ENCODE peak calls at places on chromosomes 1 and 21, in four cellular contexts. J, W, F and I are unnamed samples.

GRCh38 chr1:108719654-108720435 is 7.1 kb downstream of the FNDC7 start:
- DNase-seq in F (no peak), J (no peak), W (no peak), I (no peak)

GRCh38 chr1:245197911-245198379 is 43.2 kb downstream of the KIF26B start:
- DNase-seq in F (no peak), W (no peak), J (no peak), I (peak; percentile 83)

GRCh38 chr1:54800899-54801759 is at the start of gene TTC22:
- DNase-seq in J (peak; percentile 27), F (peak; percentile 6), W (no peak), I (no peak)

GRCh38 chr1:219415915-219416314 is 197.0 kb downstream of the ZC3H11B start:
- DNase-seq in F (no peak), W (no peak), J (no peak), I (no peak)

GRCh38 chr1:178093150-178093957 is 550 bp upstream of the RASAL2 start:
- DNase-seq in W (no peak), F (peak; percentile 98), J (peak; percentile 93), I (peak; percentile 98)

GRCh38 chr1:171911506-171911905 is 70.2 kb downstream of the DNM3 start:
- DNase-seq in W (no peak), J (no peak), F (no peak), I (peak; percentile 22)

GRCh38 chr1:53644909-53645689 is 93.9 kb downstream of the GLIS1 start:
- DNase-seq in W (no peak), J (no peak), F (no peak), I (peak; percentile 6)

GRCh38 chr1:37764888-37765441 is at the start of gene EPHA10:
- DNase-seq in W (no peak), F (no peak), J (no peak), I (no peak)

GRCh38 chr1:235087906-235088305 is 40.7 kb downstream of the TOMM20 start:
- DNase-seq in F (no peak), W (no peak), J (no peak), I (no peak)

GRCh38 chr1:166915941-166916340 is 39.9 kb upstream of the TADA1 start:
- DNase-seq in F (no peak), W (no peak), J (no peak), I (no peak)

GRCh38 chr1:85366391-85366790 is 90.0 kb upstream of the BCL10 start:
- DNase-seq in F (no peak), J (no peak), W (no peak), I (no peak)

GRCh38 chr1:83990734-83991133 is 8.2 kb downstream of the TTLL7 start:
- DNase-seq in J (no peak), W (no peak), F (no peak), I (no peak)

GRCh38 chr1:63668298-63668697 is 75.1 kb downstream of the PGM1 start:
- DNase-seq in W (no peak), J (no peak), F (no peak), I (no peak)

GRCh38 chr1:72827285-72827684 is 544.9 kb upstream of the NEGR1 start:
- DNase-seq in J (no peak), W (no peak), F (no peak), I (no peak)

GRCh38 chr21:34818663-34819158 is 149.9 kb downstream of the CLIC6 start:
- DNase-seq in J (no peak), F (no peak), W (no peak), I (no peak)

GRCh38 chr1:231603598-231604275 is 22.9 kb upstream of the DISC1 start:
- DNase-seq in W (no peak), F (peak; percentile 79), J (no peak), I (peak; percentile 65)

GRCh38 chr1:245091818-245092637 is 62.8 kb upstream of the KIF26B start:
- DNase-seq in W (no peak), F (no peak), J (peak; percentile 16), I (peak; percentile 94)

GRCh38 chr1:244893836-244894235 is 29.5 kb upstream of the HNRNPU start:
- DNase-seq in W (no peak), J (no peak), F (no peak), I (no peak)

GRCh38 chr21:34008618-34009017 is 64.8 kb upstream of the MRPS6 start:
- DNase-seq in W (no peak), J (no peak), F (no peak), I (no peak)

GRCh38 chr1:184553845-184554244 is 167.0 kb downstream of the C1orf21 start:
- DNase-seq in J (no peak), F (no peak), W (no peak), I (no peak)

GRCh38 chr1:155126494-155127104 is 1.1 kb upstream of the EFNA1 start:
- DNase-seq in W (no peak), F (no peak), J (no peak), I (peak; percentile 35)

GRCh38 chr1:101683561-101683960 is 313.2 kb downstream of the OLFM3 start:
- DNase-seq in J (no peak), F (no peak), W (no peak), I (no peak)

GRCh38 chr1:10598088-10598712 is 123.5 kb downstream of the PEX14 start:
- DNase-seq in W (no peak), F (no peak), J (no peak), I (no peak)

GRCh38 chr1:117567435-117567834 is 38.4 kb upstream of the TENT5C start:
- DNase-seq in J (no peak), W (peak; percentile 61), F (no peak), I (no peak)

GRCh38 chr1:183454377-183454776 is 17.9 kb upstream of the SMG7 start:
- DNase-seq in W (no peak), F (no peak), J (no peak), I (no peak)

GRCh38 chr1:214665606-214666110 is 62.7 kb downstream of the CENPF start:
- DNase-seq in W (no peak), J (no peak), F (no peak), I (no peak)

DNA sequence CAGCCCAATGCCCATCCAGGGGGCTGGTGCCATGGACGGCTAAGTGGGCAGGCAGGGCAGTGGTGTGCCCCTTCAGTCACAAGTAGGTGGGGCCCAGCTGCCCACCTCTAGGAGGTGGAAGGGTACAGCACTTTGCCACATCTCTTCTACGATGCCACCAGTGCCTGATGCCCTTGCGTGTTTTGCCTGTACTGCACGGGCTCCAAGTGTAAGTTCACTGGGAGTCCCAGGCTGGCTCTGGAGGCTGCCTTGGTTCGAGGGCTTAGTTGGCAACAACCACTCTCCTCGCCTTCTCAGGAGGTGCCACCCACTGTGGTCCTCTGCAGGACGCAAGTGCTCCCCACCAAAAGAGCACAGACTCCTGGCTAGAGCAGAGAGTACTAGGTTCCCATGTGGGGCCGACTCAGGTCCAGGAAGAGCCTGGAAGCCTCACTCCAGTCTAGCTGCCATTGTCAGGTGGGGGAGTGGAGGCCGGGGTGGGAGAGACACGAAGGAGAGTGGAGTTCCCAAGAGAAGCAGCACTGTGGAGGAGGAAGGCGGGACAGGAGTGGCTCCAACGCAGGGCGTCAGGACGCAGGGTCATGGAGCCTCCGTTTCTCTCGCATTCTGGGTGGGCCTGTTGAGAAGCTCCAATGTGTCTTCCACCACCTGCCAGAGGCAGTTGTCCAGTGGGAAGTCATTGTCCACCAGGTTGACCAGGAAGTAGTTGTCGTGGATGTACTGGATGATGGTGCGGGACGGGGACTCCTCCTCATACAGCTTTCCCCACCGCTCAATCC is 15.5 kb downstream of the MTHFR start:
- DNase-seq in W (no peak), F (no peak), J (no peak), I (no peak)
- H3K4me3 ChIP-seq in W (no peak overlapping the region), F (no peak overlapping the region), J (peak overlapping the region; percentile 41), I (no peak overlapping the region)

DNA sequence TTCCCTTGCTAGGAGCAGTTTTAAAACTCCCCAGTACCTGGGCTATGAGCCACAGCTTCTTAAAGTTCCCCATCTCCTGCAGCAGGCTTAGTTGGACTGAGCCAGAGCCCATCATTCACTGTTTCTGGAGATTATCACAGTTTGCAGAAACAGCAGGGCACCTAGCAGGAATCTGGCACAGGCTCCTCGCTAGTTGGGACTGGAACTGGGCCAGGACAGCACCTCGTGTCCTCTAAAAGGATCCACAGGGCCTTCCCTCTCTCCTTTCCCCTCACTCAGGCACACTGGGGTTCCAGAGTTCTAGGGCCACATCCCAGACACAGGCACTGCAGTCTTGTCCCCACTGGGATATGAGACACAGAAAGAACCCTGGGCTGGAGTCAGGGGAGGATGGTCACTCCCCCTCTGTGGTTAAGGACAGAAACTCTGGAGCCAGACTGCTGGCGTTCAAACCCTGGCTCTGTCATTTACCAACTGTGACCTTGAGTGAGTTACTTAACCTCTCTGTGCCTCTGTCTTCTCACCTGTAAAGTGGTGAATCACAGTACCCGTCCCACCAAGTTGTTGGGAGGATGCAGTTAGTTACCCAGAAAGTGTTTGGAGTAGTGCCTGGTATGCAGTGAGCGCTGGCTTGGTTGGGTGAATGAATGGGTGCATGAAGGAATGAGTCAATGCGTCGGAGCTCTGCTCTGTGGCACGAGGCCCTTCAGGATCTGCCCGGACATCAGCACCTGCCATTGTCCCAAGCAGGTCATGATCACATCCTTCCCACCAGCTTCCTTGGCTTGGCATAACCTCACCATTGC is 18.8 kb upstream of the ECE1 start:
- DNase-seq in J (no peak), F (no peak), W (no peak), I (no peak)
- H3K4me1 ChIP-seq in J (no peaks in the 10 kb centered on the region), F (no peaks in the 10 kb centered on the region), W (peaks cover 90% of the 10 kb centered on the region), I (peaks cover 30% of the 10 kb centered on the region)

DNA sequence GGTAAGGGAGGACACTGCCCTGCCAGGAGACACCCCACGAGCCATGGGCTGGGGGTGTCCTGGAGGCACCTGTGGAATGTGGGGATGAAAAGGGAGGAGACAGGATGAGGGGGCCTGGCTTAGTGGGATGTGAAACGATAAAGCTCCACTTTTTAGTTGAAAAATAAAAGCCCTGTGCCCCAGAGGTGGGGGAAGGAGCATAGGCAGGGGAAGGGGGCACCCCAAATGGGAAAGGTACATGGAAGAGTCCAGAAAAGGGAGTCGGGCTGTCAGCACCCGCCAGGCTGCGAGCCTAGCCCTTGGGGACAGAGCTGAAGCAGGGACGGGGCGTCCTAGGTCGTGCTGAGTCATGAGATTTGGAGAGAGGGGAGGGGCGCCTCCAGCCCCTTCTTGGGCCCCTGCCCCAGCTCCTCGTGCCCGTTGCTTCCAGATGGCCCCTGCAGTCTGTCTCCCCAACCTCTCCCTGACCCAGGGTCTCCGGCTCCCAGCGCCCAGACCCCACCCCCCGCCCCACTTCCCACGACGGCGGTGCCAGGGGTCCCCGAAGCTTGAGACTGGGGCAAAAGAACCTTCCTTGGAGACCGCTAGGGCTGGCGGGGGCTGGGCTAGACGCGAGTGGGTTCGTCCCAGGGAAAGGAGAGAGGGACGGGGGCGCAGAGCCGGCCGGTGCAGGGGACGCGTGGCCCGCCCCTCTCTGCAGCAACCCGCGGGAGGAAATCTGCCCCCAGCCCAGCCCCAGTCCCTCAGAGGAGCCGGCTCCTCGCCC is 795 bp downstream of the SYT2 start:
- DNase-seq in J (no peak), W (no peak), F (no peak), I (no peak)
- H3K4me3 ChIP-seq in J (peak overlapping the region; percentile 60), W (peak overlapping the region; percentile 27), F (peak overlapping the region; percentile 39), I (peak overlapping the region; percentile 35)

DNA sequence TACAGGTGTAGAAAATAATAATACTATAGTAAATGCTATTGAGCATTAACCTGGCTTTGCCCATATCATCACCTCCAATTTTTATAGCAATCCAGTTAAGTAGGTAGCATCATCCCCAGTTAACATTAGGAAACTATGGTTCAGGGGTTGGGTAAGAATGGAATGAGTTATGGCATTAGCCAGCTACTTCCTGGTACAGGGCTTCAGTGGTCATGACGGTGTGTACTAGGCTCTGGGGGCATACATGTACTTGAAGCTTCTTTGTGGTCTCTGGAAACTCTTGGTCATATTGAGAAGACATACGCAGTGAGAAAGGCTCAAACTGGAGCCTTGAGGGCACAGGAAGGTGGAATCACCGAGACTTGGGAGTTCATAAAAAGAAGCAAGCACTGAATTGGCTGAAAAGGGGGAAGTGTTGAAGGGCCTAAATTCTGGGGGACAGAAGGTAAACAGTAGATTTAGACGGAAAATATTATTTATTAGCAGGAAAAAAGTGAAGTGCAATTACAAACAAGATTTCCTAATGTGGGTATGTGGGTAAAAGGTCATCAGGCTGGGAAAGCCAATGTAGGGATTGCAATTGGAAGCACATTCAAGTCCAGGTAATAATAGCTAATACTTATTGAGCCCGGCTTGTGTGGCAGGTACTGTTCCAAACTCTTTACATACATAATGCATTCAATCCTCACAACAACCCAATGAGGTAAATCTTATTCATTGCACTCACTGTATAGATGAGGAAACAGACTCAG is 114.2 kb upstream of the ATP1A1 start:
- DNase-seq in J (no peak), W (no peak), F (no peak), I (no peak)
- H3K4me1 ChIP-seq in J (peaks cover 13% of the 10 kb centered on the region), W (peaks cover 14% of the 10 kb centered on the region), F (peaks cover 29% of the 10 kb centered on the region), I (peaks cover 12% of the 10 kb centered on the region)

GRCh38 chr1:156433032-156433431 is 64.0 kb downstream of the RHBG start:
- DNase-seq in W (no peak), J (no peak), F (no peak), I (no peak)
- H3K4me3 ChIP-seq in W (no peak overlapping the region), J (no peak overlapping the region), F (no peak overlapping the region), I (no peak overlapping the region)